ENCODE peak calls at places on chromosomes 11 and 22, in nine cellular contexts. V is lower leg skin, O is IMR-90, N is GM23338, C is esophagus muscularis mucosa, F is H9, H is GM12865, U is upper lobe of right lung, R is fibroblast of pulmonary artery. W is an unnamed sample.

GRCh38 chr11:46234261-46234660 is 43.2 kb upstream of the CREB3L1 start:
- DNase-seq in V (no peak), O (no peak), N (peak; percentile 43), C (no peak), F (no peak), H (no peak), U (no peak), R (no peak), W (no peak)

GRCh38 chr11:45079943-45080719 is 66.3 kb upstream of the PRDM11 start:
- DNase-seq in V (no peak), O (no peak), N (no peak), C (no peak), F (no peak), H (peak; percentile 63), U (no peak), R (no peak), W (no peak)

GRCh38 chr11:93089474-93090102 is 108.2 kb downstream of the SLC36A4 start:
- DNase-seq in V (no peak), O (peak; percentile 62), N (peak; percentile 78), C (no peak), F (peak; percentile 68), H (peak; percentile 40), U (no peak), R (peak; percentile 53), W (no peak)

GRCh38 chr11:69002101-69002742 is 10.8 kb downstream of the MRGPRF start:
- DNase-seq in V (peak; percentile 68), O (no peak), N (no peak), C (no peak), F (peak; percentile 20), H (no peak), U (no peak), R (no peak), W (peak; percentile 3)

GRCh38 chr11:69348414-69349235 is 54.7 kb downstream of the MYEOV start:
- DNase-seq in V (peak; percentile 48), O (no peak), N (no peak), C (peak; percentile 74), F (no peak), H (no peak), U (peak; percentile 51), R (no peak), W (no peak)

GRCh38 chr11:66877585-66877984 is 20.7 kb downstream of the LRFN4 start:
- DNase-seq in V (no peak), O (peak; percentile 75), N (no peak), C (no peak), F (no peak), H (no peak), U (no peak), R (peak; percentile 72), W (no peak)

GRCh38 chr11:77207618-77208313 is 79.7 kb downstream of the MYO7A start:
- DNase-seq in V (peak; percentile 64), O (no peak), N (no peak), C (no peak), F (no peak), H (no peak), U (peak; percentile 39), R (peak; percentile 8), W (no peak)

GRCh38 chr11:119373917-119374631 is 7.4 kb downstream of the USP2 start:
- DNase-seq in V (peak; percentile 89), O (peak; percentile 75), N (peak; percentile 93), C (peak; percentile 95), F (peak; percentile 88), H (peak; percentile 50), U (peak; percentile 82), R (peak; percentile 82), W (peak; percentile 77)

GRCh38 chr11:66494935-66495334 is 14.7 kb downstream of the DPP3 start:
- DNase-seq in V (no peak), O (no peak), N (peak; percentile 60), C (no peak), F (peak; percentile 63), H (no peak), U (no peak), R (no peak), W (no peak)

GRCh38 chr11:61917357-61918109 is at the start of gene RAB3IL1:
- DNase-seq in V (peak; percentile 94), O (no peak), N (peak; percentile 81), C (no peak), F (peak; percentile 71), H (no peak), U (peak; percentile 77), R (peak; percentile 53), W (peak; percentile 56)

GRCh38 chr11:25943031-25943430 is 388.9 kb upstream of the ANO3 start:
- DNase-seq in V (no peak), O (no peak), N (no peak), C (no peak), F (no peak), H (no peak), U (no peak), R (no peak), W (no peak)

GRCh38 chr11:113532697-113533424 is 57.7 kb upstream of the DRD2 start:
- DNase-seq in V (peak; percentile 94), O (peak; percentile 71), N (peak; percentile 93), C (no peak), F (peak; percentile 77), H (peak; percentile 72), U (peak; percentile 81), R (peak; percentile 85), W (peak; percentile 62)

GRCh38 chr11:12377106-12377823 is at the start of gene PARVA:
- DNase-seq in V (peak; percentile 93), O (peak; percentile 81), N (peak; percentile 96), C (peak; percentile 92), F (peak; percentile 85), H (no peak), U (peak; percentile 85), R (peak; percentile 88), W (peak; percentile 60)

GRCh38 chr11:12380565-12381325 is 3.4 kb downstream of the PARVA start:
- DNase-seq in V (no peak), O (no peak), N (no peak), C (peak; percentile 64), F (no peak), H (no peak), U (no peak), R (no peak), W (no peak)

GRCh38 chr11:12381875-12382274 is 4.5 kb downstream of the PARVA start:
- DNase-seq in V (no peak), O (no peak), N (no peak), C (peak; percentile 53), F (no peak), H (no peak), U (no peak), R (no peak), W (no peak)

GRCh38 chr11:12376259-12376971 is 956 bp upstream of the PARVA start:
- DNase-seq in V (peak; percentile 88), O (peak; percentile 91), N (no peak), C (peak; percentile 93), F (no peak), H (no peak), U (no peak), R (peak; percentile 90), W (no peak)

DNA sequence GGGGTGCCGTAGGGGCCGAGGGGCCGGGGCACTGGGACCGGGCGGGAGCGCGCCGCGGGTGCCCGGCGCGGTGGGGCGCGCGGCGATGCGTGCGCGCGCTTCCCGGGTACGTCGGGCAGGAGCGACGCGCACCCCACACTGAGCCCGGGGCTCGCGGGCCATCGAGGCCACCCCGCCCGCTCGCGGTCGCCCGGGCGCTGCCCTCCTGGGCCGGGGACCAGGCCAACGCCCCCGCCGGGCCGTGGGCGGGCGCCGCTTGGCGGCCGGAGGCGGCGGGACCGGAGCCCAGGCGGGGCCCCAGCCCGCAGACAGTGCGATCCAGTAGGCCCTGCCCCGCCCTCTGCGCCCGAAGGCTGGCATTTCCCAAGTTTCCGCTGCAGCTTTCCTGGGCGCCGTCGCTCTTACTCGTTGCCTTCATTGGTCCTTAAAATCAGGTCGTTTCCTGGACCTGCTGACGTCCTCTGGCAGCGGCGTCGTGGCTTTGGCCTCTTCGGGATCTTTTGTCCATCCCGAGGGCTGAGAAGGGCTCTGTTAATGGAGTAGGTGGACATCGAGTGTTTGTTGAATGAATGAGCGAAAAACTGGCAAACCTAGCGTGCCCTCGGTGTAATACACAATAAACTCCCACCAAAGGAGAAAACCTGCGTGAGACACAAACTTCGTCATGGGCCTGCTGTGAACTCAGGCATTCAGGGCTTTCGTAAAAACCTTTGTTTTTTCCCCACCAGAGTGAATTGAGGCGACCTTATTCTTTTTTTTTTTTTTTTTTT is 638 bp downstream of the PARVA start:
- DNase-seq in V (peak; percentile 93), O (peak; percentile 71), N (peak; percentile 93), C (peak; percentile 92), F (peak; percentile 89), H (no peak), U (peak; percentile 91), R (peak; percentile 87), W (peak; percentile 65)
- TF ChIP-seq CTCF in V (no peak), O (peak; percentile 36), N (peak; percentile 21), C (peak; percentile 43), F (no peak), H (no peak), U (no peak), R (no peak), W (peak; percentile 43)

GRCh38 chr11:898160-898517 is 12.5 kb downstream of the CHID1 start:
- DNase-seq in V (no peak), O (peak; percentile 11), N (peak; percentile 62), C (no peak), F (peak; percentile 58), H (no peak), U (no peak), R (peak; percentile 41), W (no peak)
- TF ChIP-seq CTCF in V (no peak), O (peak; percentile 29), N (peak; percentile 61), C (no peak), F (peak; percentile 41), H (no peak), U (no peak), R (peak; percentile 37), W (no peak)

GRCh38 chr11:57641426-57641825 is 8.3 kb downstream of the YPEL4 start:
- DNase-seq in V (no peak), O (peak; percentile 69), N (peak; percentile 71), C (no peak), F (no peak), H (peak; percentile 67), U (no peak), R (peak; percentile 82), W (no peak)

GRCh38 chr11:57639321-57640067 is 10.2 kb downstream of the YPEL4 start:
- DNase-seq in V (no peak), O (peak; percentile 57), N (peak; percentile 99), C (no peak), F (peak; percentile 100), H (no peak), U (no peak), R (peak; percentile 80), W (peak; percentile 88)

GRCh38 chr11:57640068-57640800 is 9.5 kb downstream of the YPEL4 start:
- DNase-seq in V (no peak), O (no peak), N (no peak), C (no peak), F (no peak), H (no peak), U (no peak), R (no peak), W (no peak)

GRCh38 chr11:57638811-57639320 is 10.8 kb downstream of the YPEL4 start:
- DNase-seq in V (no peak), O (no peak), N (no peak), C (no peak), F (no peak), H (no peak), U (peak; percentile 65), R (no peak), W (no peak)

GRCh38 chr11:57641011-57641410 is 8.7 kb downstream of the YPEL4 start:
- DNase-seq in V (no peak), O (no peak), N (peak; percentile 61), C (no peak), F (peak; percentile 45), H (no peak), U (no peak), R (peak; percentile 43), W (no peak)
- TF ChIP-seq CTCF in V (no peak), O (peak; percentile 50), N (peak; percentile 41), C (peak; percentile 19), F (no peak), H (peak; percentile 19), U (no peak), R (peak; percentile 52), W (peak; percentile 43)

GRCh38 chr22:43203471-43203981 is 16.6 kb upstream of the TTLL12 start:
- DNase-seq in V (no peak), O (no peak), N (peak; percentile 91), C (no peak), F (peak; percentile 92), H (no peak), U (peak; percentile 66), R (peak; percentile 10), W (no peak)
- TF ChIP-seq CTCF in V (no peak), O (no peak), N (peak; percentile 89), C (no peak), F (peak; percentile 62), H (no peak), U (no peak), R (no peak), W (peak; percentile 20)

W was measured in progenitor cell of endocrine pancreas.